ENCODE peak calls at places on chromosome 1, in five cellular contexts. One of them, this sample, is unnamed.

GRCh38 chr1:178639326-178639725 is 85.7 kb upstream of the RALGPS2 start:
- DNase-seq in A549: no peak
- DNase-seq in HL-60: no peak
- DNase-seq in HCT116: no peak
- DNase-seq in K562: no peak
- DNase-seq in this sample: no peak

GRCh38 chr1:162857850-162858249 is 3.1 kb downstream of the CCDC190 start:
- DNase-seq in A549: no peak
- DNase-seq in HL-60: no peak
- DNase-seq in HCT116: no peak
- DNase-seq in K562: no peak
- DNase-seq in this sample: no peak

GRCh38 chr1:193406901-193407300 is 220.5 kb upstream of the B3GALT2 start:
- DNase-seq in A549: peak
- DNase-seq in HL-60: no peak
- DNase-seq in HCT116: peak
- DNase-seq in K562: peak
- DNase-seq in this sample: peak

GRCh38 chr1:43783671-43784205 is 76.4 kb downstream of the ST3GAL3 start:
- DNase-seq in A549: peak
- DNase-seq in HL-60: no peak
- DNase-seq in HCT116: peak
- DNase-seq in K562: no peak
- DNase-seq in this sample: no peak

GRCh38 chr1:6419803-6420593 is at the start of gene HES2:
- DNase-seq in A549: no peak
- DNase-seq in HL-60: no peak
- DNase-seq in HCT116: no peak
- DNase-seq in K562: peak
- DNase-seq in this sample: peak

GRCh38 chr1:115423776-115424175 is 85.7 kb upstream of the NGF start:
- DNase-seq in A549: no peak
- DNase-seq in HL-60: no peak
- DNase-seq in HCT116: no peak
- DNase-seq in K562: no peak
- DNase-seq in this sample: no peak

GRCh38 chr1:178938959-178939317 is 68.1 kb upstream of the ANGPTL1 start:
- DNase-seq in A549: no peak
- DNase-seq in HL-60: no peak
- DNase-seq in HCT116: no peak
- DNase-seq in K562: no peak
- DNase-seq in this sample: no peak

GRCh38 chr1:27427329-27427728 is 34.9 kb downstream of the GPR3 start:
- DNase-seq in A549: no peak
- DNase-seq in HL-60: no peak
- DNase-seq in HCT116: no peak
- DNase-seq in K562: no peak
- DNase-seq in this sample: no peak

GRCh38 chr1:33161061-33161681 is 20.7 kb downstream of the TRIM62 start:
- DNase-seq in A549: no peak
- DNase-seq in HL-60: no peak
- DNase-seq in HCT116: no peak
- DNase-seq in K562: no peak
- DNase-seq in this sample: no peak

GRCh38 chr1:21292991-21293536 is 2.8 kb upstream of the ECE1 start:
- DNase-seq in A549: no peak
- DNase-seq in HL-60: no peak
- DNase-seq in HCT116: no peak
- DNase-seq in K562: no peak
- DNase-seq in this sample: no peak

GRCh38 chr1:228921473-228921872 is 186.2 kb downstream of the RHOU start:
- DNase-seq in A549: no peak
- DNase-seq in HL-60: peak
- DNase-seq in HCT116: no peak
- DNase-seq in K562: no peak
- DNase-seq in this sample: no peak

GRCh38 chr1:7541629-7542028 is 229.5 kb upstream of the VAMP3 start:
- DNase-seq in A549: no peak
- DNase-seq in HL-60: no peak
- DNase-seq in HCT116: no peak
- DNase-seq in K562: peak
- DNase-seq in this sample: no peak

GRCh38 chr1:177779325-177779965 is 190.4 kb downstream of the SEC16B start:
- DNase-seq in A549: no peak
- DNase-seq in HL-60: no peak
- DNase-seq in HCT116: no peak
- DNase-seq in K562: no peak
- DNase-seq in this sample: peak

GRCh38 chr1:181506563-181507353 is 23.4 kb downstream of the CACNA1E start:
- DNase-seq in A549: no peak
- DNase-seq in HL-60: peak
- DNase-seq in HCT116: no peak
- DNase-seq in K562: no peak
- DNase-seq in this sample: no peak

GRCh38 chr1:41481109-41481775 is 3.2 kb downstream of the EDN2 start:
- DNase-seq in A549: no peak
- DNase-seq in HL-60: no peak
- DNase-seq in HCT116: no peak
- DNase-seq in K562: no peak
- DNase-seq in this sample: no peak

GRCh38 chr1:109383850-109384249 is 13.9 kb downstream of the SORT1 start:
- DNase-seq in A549: no peak
- DNase-seq in HL-60: no peak
- DNase-seq in HCT116: no peak
- DNase-seq in K562: peak
- DNase-seq in this sample: no peak

GRCh38 chr1:151132676-151133338 is 13.6 kb downstream of the SEMA6C start:
- DNase-seq in A549: no peak
- DNase-seq in HL-60: no peak
- DNase-seq in HCT116: no peak
- DNase-seq in K562: peak
- DNase-seq in this sample: peak

GRCh38 chr1:84117868-84118267 is 26.2 kb upstream of the PRKACB start:
- DNase-seq in A549: no peak
- DNase-seq in HL-60: no peak
- DNase-seq in HCT116: no peak
- DNase-seq in K562: no peak
- DNase-seq in this sample: peak

GRCh38 chr1:150233359-150234308 is 2.3 kb downstream of the ANP32E start:
- DNase-seq in A549: peak
- DNase-seq in HL-60: peak
- DNase-seq in HCT116: no peak
- DNase-seq in K562: no peak
- DNase-seq in this sample: no peak

GRCh38 chr1:107707111-107707510 is 257.9 kb downstream of the VAV3 start:
- DNase-seq in A549: no peak
- DNase-seq in HL-60: no peak
- DNase-seq in HCT116: no peak
- DNase-seq in K562: no peak
- DNase-seq in this sample: no peak

GRCh38 chr1:62181531-62181930 is 13.1 kb upstream of the L1TD1 start:
- DNase-seq in A549: no peak
- DNase-seq in HL-60: no peak
- DNase-seq in HCT116: no peak
- DNase-seq in K562: no peak
- DNase-seq in this sample: peak

GRCh38 chr1:66495490-66495889 is 38.5 kb upstream of the SGIP1 start:
- DNase-seq in A549: no peak
- DNase-seq in HL-60: no peak
- DNase-seq in HCT116: no peak
- DNase-seq in K562: no peak
- DNase-seq in this sample: no peak

GRCh38 chr1:231724876-231725647 is 98.5 kb downstream of the DISC1 start:
- DNase-seq in A549: peak
- DNase-seq in HL-60: peak
- DNase-seq in HCT116: peak
- DNase-seq in K562: peak
- DNase-seq in this sample: peak

GRCh38 chr1:205959789-205960188 is 16.5 kb upstream of the SLC26A9 start:
- DNase-seq in A549: no peak
- DNase-seq in HL-60: no peak
- DNase-seq in HCT116: no peak
- DNase-seq in K562: no peak
- DNase-seq in this sample: no peak

GRCh38 chr1:17308593-17308992 is 596 bp downstream of the PADI4 start:
- DNase-seq in A549: no peak
- DNase-seq in HL-60: peak
- DNase-seq in HCT116: no peak
- DNase-seq in K562: no peak
- DNase-seq in this sample: no peak

GRCh38 chr1:114122891-114123621 is 30.6 kb downstream of the SYT6 start:
- DNase-seq in A549: no peak
- DNase-seq in HL-60: no peak
- DNase-seq in HCT116: no peak
- DNase-seq in K562: no peak
- DNase-seq in this sample: peak

GRCh38 chr1:39576016-39576657 is 453 bp downstream of the PABPC4 start:
- DNase-seq in A549: no peak
- DNase-seq in HL-60: no peak
- DNase-seq in HCT116: no peak
- DNase-seq in K562: peak
- DNase-seq in this sample: peak
- TF ChIP-seq REST in A549: no peak
- TF ChIP-seq REST in HL-60: no peak
- TF ChIP-seq REST in HCT116: no peak
- TF ChIP-seq REST in K562: no peak
- TF ChIP-seq REST in this sample: no peak

GRCh38 chr1:91952187-91952586 is 3.0 kb downstream of the BRDT start:
- DNase-seq in A549: no peak
- DNase-seq in HL-60: no peak
- DNase-seq in HCT116: no peak
- DNase-seq in K562: no peak
- DNase-seq in this sample: no peak
- TF ChIP-seq CTCF in A549: no peak
- TF ChIP-seq CTCF in HL-60: no peak
- TF ChIP-seq CTCF in HCT116: no peak
- TF ChIP-seq CTCF in K562: peak
- TF ChIP-seq CTCF in this sample: peak

GRCh38 chr1:25167269-25168192 is 64.8 kb downstream of the SYF2 start:
- DNase-seq in A549: peak
- DNase-seq in HL-60: no peak
- DNase-seq in HCT116: peak
- DNase-seq in K562: no peak
- DNase-seq in this sample: no peak
- TF ChIP-seq REST in A549: no peak
- TF ChIP-seq REST in HL-60: no peak
- TF ChIP-seq REST in HCT116: no peak
- TF ChIP-seq REST in K562: no peak
- TF ChIP-seq REST in this sample: no peak

GRCh38 chr1:216711712-216712111 is 11.5 kb downstream of the ESRRG start:
- DNase-seq in A549: no peak
- DNase-seq in HL-60: no peak
- DNase-seq in HCT116: no peak
- DNase-seq in K562: no peak
- DNase-seq in this sample: no peak

GRCh38 chr1:216710598-216711333 is 12.5 kb downstream of the ESRRG start:
- DNase-seq in A549: no peak
- DNase-seq in HL-60: no peak
- DNase-seq in HCT116: no peak
- DNase-seq in K562: no peak
- DNase-seq in this sample: no peak

GRCh38 chr1:216705686-216706085 is 17.5 kb downstream of the ESRRG start:
- DNase-seq in A549: no peak
- DNase-seq in HL-60: no peak
- DNase-seq in HCT116: no peak
- DNase-seq in K562: no peak
- DNase-seq in this sample: no peak

GRCh38 chr1:216710042-216710441 is 13.2 kb downstream of the ESRRG start:
- DNase-seq in A549: no peak
- DNase-seq in HL-60: no peak
- DNase-seq in HCT116: no peak
- DNase-seq in K562: no peak
- DNase-seq in this sample: no peak
- TF ChIP-seq CTCF in A549: no peak
- TF ChIP-seq CTCF in HL-60: no peak
- TF ChIP-seq CTCF in HCT116: no peak
- TF ChIP-seq CTCF in K562: no peak
- TF ChIP-seq CTCF in this sample: no peak

GRCh38 chr1:2302292-2302925 is 74.3 kb downstream of the SKI start:
- DNase-seq in A549: no peak
- DNase-seq in HL-60: no peak
- DNase-seq in HCT116: no peak
- DNase-seq in K562: no peak
- DNase-seq in this sample: no peak

GRCh38 chr1:2301607-2302291 is 73.6 kb downstream of the SKI start:
- DNase-seq in A549: no peak
- DNase-seq in HL-60: no peak
- DNase-seq in HCT116: no peak
- DNase-seq in K562: no peak
- DNase-seq in this sample: no peak

GRCh38 chr1:2298685-2299673 is 70.9 kb downstream of the SKI start:
- DNase-seq in A549: no peak
- DNase-seq in HL-60: no peak
- DNase-seq in HCT116: no peak
- DNase-seq in K562: no peak
- DNase-seq in this sample: no peak

GRCh38 chr1:2300851-2301606 is 72.9 kb downstream of the SKI start:
- DNase-seq in A549: no peak
- DNase-seq in HL-60: peak
- DNase-seq in HCT116: no peak
- DNase-seq in K562: no peak
- DNase-seq in this sample: no peak

DNA sequence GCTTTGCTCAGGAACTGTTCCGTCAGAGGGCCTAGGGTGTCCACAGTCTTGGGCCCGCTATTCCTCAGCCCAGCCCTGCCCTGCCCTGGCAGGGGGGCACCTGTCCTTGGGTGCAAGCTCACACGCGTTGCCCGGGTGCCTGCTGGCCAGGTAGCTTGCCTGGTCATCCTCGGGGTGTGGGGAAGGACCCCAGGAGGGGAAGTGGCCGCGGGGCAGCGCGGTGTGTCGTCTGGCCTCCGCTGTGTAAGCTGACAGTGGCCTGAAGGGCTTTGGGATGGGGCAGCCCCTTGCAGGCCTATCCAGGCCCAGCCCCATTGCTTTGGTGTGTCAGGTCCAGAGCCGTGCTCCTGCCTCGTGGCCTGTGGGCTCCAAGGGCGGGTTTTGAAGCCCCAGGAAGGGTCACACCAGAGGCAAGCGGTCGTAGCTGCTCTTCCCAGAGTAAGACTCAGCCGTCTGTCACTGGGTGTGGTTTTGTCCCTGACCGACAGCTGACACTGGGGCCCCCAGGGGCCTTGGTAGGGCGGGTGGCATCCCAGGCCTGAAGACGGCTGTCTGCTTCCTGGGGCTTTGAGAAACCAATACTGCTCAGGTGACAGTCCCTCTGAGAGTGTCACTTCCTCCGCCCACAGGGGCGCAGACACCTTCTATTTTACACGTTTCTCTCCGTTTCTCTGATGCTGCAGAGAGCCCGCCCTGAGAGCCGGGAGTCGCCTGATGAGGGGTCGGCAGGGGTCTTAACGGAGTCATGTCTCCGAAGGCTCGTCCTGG is 72.1 kb downstream of the SKI start:
- DNase-seq in A549: no peak
- DNase-seq in HL-60: peak
- DNase-seq in HCT116: no peak
- DNase-seq in K562: no peak
- DNase-seq in this sample: no peak
- TF ChIP-seq REST in A549: no peak
- TF ChIP-seq REST in HL-60: no peak
- TF ChIP-seq REST in HCT116: no peak
- TF ChIP-seq REST in K562: no peak
- TF ChIP-seq REST in this sample: no peak

GRCh38 chr1:101136739-101137138 is 100.1 kb upstream of the S1PR1 start:
- DNase-seq in A549: no peak
- DNase-seq in HL-60: no peak
- DNase-seq in HCT116: no peak
- DNase-seq in K562: no peak
- DNase-seq in this sample: peak
- TF ChIP-seq CTCF in A549: no peak
- TF ChIP-seq CTCF in HL-60: no peak
- TF ChIP-seq CTCF in HCT116: no peak
- TF ChIP-seq CTCF in K562: peak
- TF ChIP-seq CTCF in this sample: peak